ENCODE peak calls at places on chromosome 1, in four cellular contexts. U is EL, N is NCI-H1092 treated with DMSO at 0.1 percent for 48 hours, Z is A549. D is an unnamed sample.

GRCh38 chr1:177306019-177306415 is 135.3 kb downstream of the BRINP2 start:
- DNase-seq in U (no peak), N (no peak), Z (no peak), D (no peak)

GRCh38 chr1:181149326-181150000 is 61.0 kb downstream of the IER5 start:
- DNase-seq in U (no peak), N (no peak), Z (no peak), D (no peak)

GRCh38 chr1:110600716-110601115 is 5.4 kb downstream of the KCNA2 start:
- DNase-seq in U (no peak), N (no peak), Z (no peak), D (no peak)

GRCh38 chr1:7290971-7291970 is 479.8 kb upstream of the VAMP3 start:
- DNase-seq in U (peak; percentile 47), N (no peak), Z (no peak), D (peak; percentile 69)

GRCh38 chr1:85320371-85321131 is 44.1 kb upstream of the BCL10 start:
- DNase-seq in U (peak; percentile 89), N (no peak), Z (peak; percentile 39), D (peak; percentile 81)

GRCh38 chr1:231053493-231054162 is 13.6 kb upstream of the FAM89A start:
- DNase-seq in U (peak; percentile 57), N (peak; percentile 43), Z (no peak), D (peak; percentile 77)

GRCh38 chr1:150516050-150516591 is 569 bp downstream of the FALEC start:
- DNase-seq in U (no peak), N (peak; percentile 36), Z (no peak), D (no peak)

GRCh38 chr1:159197767-159198557 is 6.7 kb upstream of the ACKR1 start:
- DNase-seq in U (peak; percentile 74), N (peak; percentile 65), Z (peak; percentile 75), D (peak; percentile 72)

GRCh38 chr1:241647658-241648057 is 4.4 kb upstream of the WDR64 start:
- DNase-seq in U (peak; percentile 87), N (no peak), Z (no peak), D (no peak)

GRCh38 chr1:61388586-61388985 is 306.2 kb downstream of the NFIA start:
- DNase-seq in U (peak; percentile 23), N (no peak), Z (no peak), D (peak; percentile 18)

GRCh38 chr1:87129606-87130005 is 199.1 kb upstream of the LMO4 start:
- DNase-seq in U (no peak), N (no peak), Z (no peak), D (no peak)

GRCh38 chr1:15420853-15421465 is 11.3 kb downstream of the EFHD2 start:
- DNase-seq in U (no peak), N (peak; percentile 46), Z (no peak), D (no peak)

GRCh38 chr1:52632732-52633290 is at the start of gene SHISAL2A:
- DNase-seq in U (peak; percentile 29), N (no peak), Z (no peak), D (no peak)

GRCh38 chr1:207713529-207713928 is 38.3 kb upstream of the CD46 start:
- DNase-seq in U (no peak), N (no peak), Z (peak; percentile 21), D (no peak)

GRCh38 chr1:47787560-47787959 is 209.6 kb downstream of the TRABD2B start:
- DNase-seq in U (no peak), N (no peak), Z (no peak), D (no peak)

GRCh38 chr1:24993871-24994270 is 63.8 kb upstream of the RUNX3 start:
- DNase-seq in U (no peak), N (no peak), Z (no peak), D (no peak)